ENCODE peak calls at places on chromosomes 3 and 15, in seven cellular contexts. X, K, O, M, L, U and Q are unnamed samples.
A peak's percentile ranks its signal among the peaks of the same experiment; 100 is the strongest.

GRCh38 chr3:164655462-164655861 is 422.8 kb downstream of the SI start:
- DNase-seq in X (no peak), U (no peak), K (no peak), M (no peak), L (no peak), O (no peak), Q (no peak)

GRCh38 chr3:58651268-58651667 is 15.3 kb downstream of the FAM3D start:
- DNase-seq in O (no peak), M (no peak), U (no peak), K (no peak), L (no peak), X (no peak), Q (no peak)

GRCh38 chr15:74793135-74794028 is 11.5 kb downstream of the CSK start:
- DNase-seq in L (no peak), K (peak; percentile 78), U (no peak), O (peak; percentile 59), M (no peak), X (no peak), Q (no peak)

GRCh38 chr3:42439461-42440075 is 29.2 kb upstream of the LYZL4 start:
- DNase-seq in M (no peak), U (no peak), O (no peak), L (no peak), K (no peak), X (no peak), Q (no peak)

GRCh38 chr3:139198186-139198585 is 145.6 kb upstream of the MRPS22 start:
- DNase-seq in M (no peak), L (no peak), K (no peak), X (peak; percentile 11), O (no peak), U (no peak), Q (no peak)

GRCh38 chr3:126781889-126782491 is 78.0 kb downstream of the CHCHD6 start:
- DNase-seq in X (no peak), K (no peak), O (no peak), M (no peak), L (no peak), U (no peak), Q (no peak)

GRCh38 chr3:78204977-78205376 is 1165.1 kb downstream of the ROBO2 start:
- DNase-seq in K (no peak), X (no peak), O (no peak), L (no peak), U (no peak), M (no peak), Q (no peak)

GRCh38 chr3:99967796-99968195 is 146.5 kb downstream of the FILIP1L start:
- DNase-seq in M (no peak), U (no peak), O (no peak), X (no peak), L (no peak), K (no peak), Q (no peak)

GRCh38 chr3:76096036-76096435 is 310.7 kb upstream of the ZNF717 start:
- DNase-seq in L (no peak), M (no peak), U (no peak), O (no peak), K (no peak), X (no peak), Q (no peak)

GRCh38 chr15:60865507-60865906 is 363.6 kb downstream of the RORA start:
- DNase-seq in M (no peak), O (no peak), K (no peak), X (no peak), L (no peak), U (no peak), Q (peak; percentile 6)

GRCh38 chr3:179181021-179181472 is 32.9 kb downstream of the PIK3CA start:
- DNase-seq in L (no peak), U (no peak), K (no peak), O (no peak), M (no peak), X (no peak), Q (no peak)

GRCh38 chr3:171384101-171384891 is 75.9 kb downstream of the TNIK start:
- DNase-seq in M (no peak), X (no peak), L (no peak), U (no peak), K (no peak), O (no peak), Q (no peak)